ENCODE peak calls at places on chromosomes 13 and 19, in five cellular contexts. Z is stimulated activated CD8-positive, alpha-beta memory T cell treated with anti-CD3 and anti-CD28 coated beads, Interleukin-4, amount 100 ng/mL, for 48 hours; X is ovary; Y is lower lobe of right lung; D is right lobe of liver. T is an unnamed sample.
A peak's percentile ranks its signal among the peaks of the same experiment; 100 is the strongest.

GRCh38 chr19:48509467-48510194 is 2.0 kb downstream of the LMTK3 start:
- DNase-seq in Z (no peak), X (peak; percentile 23), Y (no peak), D (no peak), T (no peak)

GRCh38 chr13:73228546-73228945 is 169.7 kb downstream of the KLF5 start:
- DNase-seq in Z (no peak), X (no peak), Y (no peak), D (no peak), T (no peak)

GRCh38 chr19:14089662-14090508 is 666 bp downstream of the SAMD1 start:
- DNase-seq in Z (peak; percentile 64), X (peak; percentile 71), Y (peak; percentile 76), D (peak; percentile 58), T (peak; percentile 59)

GRCh38 chr19:14363203-14364097 is 17.8 kb upstream of the ADGRE5 start:
- DNase-seq in Z (peak; percentile 85), X (peak; percentile 85), Y (peak; percentile 84), D (peak; percentile 70), T (no peak)

GRCh38 chr19:8485561-8486371 is 16.7 kb downstream of the PRAM1 start:
- DNase-seq in Z (no peak), X (no peak), Y (no peak), D (no peak), T (no peak)

GRCh38 chr19:5526691-5527090 is 41.1 kb downstream of the TINCR start:
- DNase-seq in Z (no peak), X (no peak), Y (no peak), D (no peak), T (no peak)

GRCh38 chr13:106533101-106533939 is 2.1 kb downstream of the EFNB2 start:
- DNase-seq in Z (peak; percentile 48), X (peak; percentile 84), Y (peak; percentile 89), D (peak; percentile 87), T (peak; percentile 89)

GRCh38 chr19:55962186-55962585 is 14.6 kb downstream of the NLRP8 start:
- DNase-seq in Z (no peak), X (no peak), Y (no peak), D (no peak), T (no peak)

GRCh38 chr13:48478401-48478800 is 54.5 kb downstream of the RCBTB2 start:
- DNase-seq in Z (no peak), X (no peak), Y (no peak), D (no peak), T (no peak)

GRCh38 chr13:62512194-62513141 is 1096.8 kb upstream of the PCDH20 start:
- DNase-seq in Z (peak; percentile 23), X (no peak), Y (no peak), D (peak; percentile 14), T (peak; percentile 33)

GRCh38 chr19:9296336-9296735 is 13.3 kb downstream of the ZNF699 start:
- DNase-seq in Z (no peak), X (no peak), Y (no peak), D (no peak), T (no peak)

GRCh38 chr13:99218969-99219368 is 18.3 kb downstream of the UBAC2 start:
- DNase-seq in Z (peak; percentile 62), X (no peak), Y (no peak), D (no peak), T (no peak)

GRCh38 chr19:41744850-41745249 is 10.5 kb upstream of the CEACAM6 start:
- DNase-seq in Z (no peak), X (no peak), Y (no peak), D (no peak), T (no peak)

GRCh38 chr13:100508996-100509395 is 79.6 kb downstream of the GGACT start:
- DNase-seq in Z (no peak), X (no peak), Y (no peak), D (no peak), T (no peak)

GRCh38 chr13:77720988-77721387 is 23.5 kb downstream of the SLAIN1 start:
- DNase-seq in Z (no peak), X (no peak), Y (no peak), D (no peak), T (no peak)

GRCh38 chr13:39253774-39254173 is 215.5 kb downstream of the NHLRC3 start:
- DNase-seq in Z (no peak), X (no peak), Y (no peak), D (no peak), T (no peak)

GRCh38 chr13:41356788-41357187 is 45.7 kb downstream of the NAA16 start:
- DNase-seq in Z (peak; percentile 39), X (no peak), Y (no peak), D (no peak), T (no peak)

GRCh38 chr13:113928701-113929627 is 44.9 kb downstream of the C13orf46 start:
- DNase-seq in Z (no peak), X (peak; percentile 80), Y (no peak), D (no peak), T (peak; percentile 91)

GRCh38 chr13:106471957-106472543 is 63.4 kb downstream of the EFNB2 start:
- DNase-seq in Z (no peak), X (peak; percentile 32), Y (no peak), D (no peak), T (no peak)

GRCh38 chr13:25927363-25927762 is 124.5 kb downstream of the SHISA2 start:
- DNase-seq in Z (no peak), X (no peak), Y (no peak), D (no peak), T (no peak)

GRCh38 chr19:18392417-18392816 is 5.0 kb downstream of the LRRC25 start:
- DNase-seq in Z (no peak), X (peak; percentile 48), Y (peak; percentile 82), D (peak; percentile 48), T (no peak)

GRCh38 chr13:20714563-20715339 is 11.3 kb downstream of the IL17D start:
- DNase-seq in Z (no peak), X (peak; percentile 62), Y (no peak), D (no peak), T (no peak)

GRCh38 chr19:46951236-46951986 is 68.2 kb upstream of the NPAS1 start:
- DNase-seq in Z (peak; percentile 45), X (no peak), Y (no peak), D (no peak), T (no peak)

GRCh38 chr19:52200044-52200443 is 10.2 kb downstream of the PPP2R1A start:
- DNase-seq in Z (no peak), X (no peak), Y (no peak), D (no peak), T (no peak)

GRCh38 chr13:39302855-39303254 is 264.6 kb downstream of the NHLRC3 start:
- DNase-seq in Z (no peak), X (no peak), Y (no peak), D (no peak), T (no peak)

GRCh38 chr13:112638157-112638750 is 50.3 kb upstream of the TUBGCP3 start:
- DNase-seq in Z (no peak), X (no peak), Y (peak; percentile 31), D (no peak), T (no peak)

GRCh38 chr19:56098731-56099577 is 22.1 kb downstream of the ZNF787 start:
- DNase-seq in Z (no peak), X (no peak), Y (no peak), D (no peak), T (no peak)

GRCh38 chr19:28615966-28616365 is 597.0 kb downstream of the UQCRFS1 start:
- DNase-seq in Z (no peak), X (no peak), Y (no peak), D (no peak), T (no peak)

GRCh38 chr19:13935765-13936486 is 2.3 kb downstream of the PODNL1 start:
- DNase-seq in Z (no peak), X (no peak), Y (no peak), D (no peak), T (no peak)

GRCh38 chr13:60329221-60329983 is 67.6 kb upstream of the TDRD3 start:
- DNase-seq in Z (peak; percentile 28), X (no peak), Y (peak; percentile 48), D (no peak), T (peak; percentile 39)

GRCh38 chr13:47705185-47705584 is 295.9 kb downstream of the SUCLA2 start:
- DNase-seq in Z (no peak), X (no peak), Y (no peak), D (no peak), T (no peak)

GRCh38 chr19:34241513-34242337 is 12.6 kb upstream of the GARRE1 start:
- DNase-seq in Z (peak; percentile 41), X (no peak), Y (peak; percentile 83), D (no peak), T (peak; percentile 46)

GRCh38 chr13:112603641-112604220 is 15.8 kb upstream of the TUBGCP3 start:
- DNase-seq in Z (no peak), X (no peak), Y (no peak), D (no peak), T (no peak)

GRCh38 chr19:16335226-16335625 is 10.6 kb downstream of the KLF2 start:
- DNase-seq in Z (no peak), X (no peak), Y (no peak), D (no peak), T (no peak)

GRCh38 chr13:76820759-76821158 is 65.4 kb downstream of the KCTD12 start:
- DNase-seq in Z (no peak), X (no peak), Y (no peak), D (no peak), T (peak; percentile 13)

GRCh38 chr19:21698215-21698614 is 69.2 kb downstream of the ZNF100 start:
- DNase-seq in Z (no peak), X (no peak), Y (no peak), D (no peak), T (no peak)

GRCh38 chr19:51107406-51108065 is 673 bp downstream of the CTU1 start:
- DNase-seq in Z (no peak), X (no peak), Y (no peak), D (no peak), T (no peak)

GRCh38 chr13:58584610-58585009 is 953.1 kb downstream of the PCDH17 start:
- DNase-seq in Z (no peak), X (no peak), Y (no peak), D (no peak), T (no peak)

GRCh38 chr19:2618611-2619010 is 83.9 kb downstream of the GNG7 start:
- DNase-seq in Z (peak; percentile 88), X (no peak), Y (peak; percentile 96), D (peak; percentile 76), T (no peak)

GRCh38 chr19:8638078-8638619 is 7.7 kb downstream of the NFILZ start:
- DNase-seq in Z (no peak), X (no peak), Y (peak; percentile 71), D (peak; percentile 73), T (peak; percentile 30)